ENCODE peak calls at places on chromosome 10, in seven cellular contexts. One of them, this sample, is unnamed.

GRCh38 chr10:129501652-129502436 is 34.8 kb downstream of the MGMT start:
- DNase-seq in transverse colon: no peak
- DNase-seq in heart left ventricle: no peak
- DNase-seq in HCT116: no peak
- DNase-seq in body of pancreas: no peak
- DNase-seq in A549: no peak
- DNase-seq in ovary: no peak
- DNase-seq in this sample: no peak

GRCh38 chr10:45520476-45520875 is 146.5 kb downstream of the ALOX5 start:
- DNase-seq in HCT116: no peak
- DNase-seq in transverse colon: no peak
- DNase-seq in body of pancreas: no peak
- DNase-seq in A549: no peak
- DNase-seq in ovary: no peak
- DNase-seq in heart left ventricle: no peak
- DNase-seq in this sample: no peak

GRCh38 chr10:114687459-114687858 is 29.4 kb upstream of the ABLIM1 start:
- DNase-seq in transverse colon: no peak
- DNase-seq in A549: no peak
- DNase-seq in HCT116: no peak
- DNase-seq in ovary: no peak
- DNase-seq in body of pancreas: no peak
- DNase-seq in heart left ventricle: no peak
- DNase-seq in this sample: no peak

GRCh38 chr10:3782456-3783312 is 2.3 kb downstream of the KLF6 start:
- DNase-seq in HCT116: no peak
- DNase-seq in heart left ventricle: peak
- DNase-seq in body of pancreas: peak
- DNase-seq in ovary: peak
- DNase-seq in transverse colon: peak
- DNase-seq in A549: peak
- DNase-seq in this sample: no peak

GRCh38 chr10:72099054-72099921 is 10.9 kb upstream of the SPOCK2 start:
- DNase-seq in body of pancreas: no peak
- DNase-seq in heart left ventricle: no peak
- DNase-seq in ovary: no peak
- DNase-seq in A549: no peak
- DNase-seq in HCT116: no peak
- DNase-seq in transverse colon: no peak
- DNase-seq in this sample: no peak

GRCh38 chr10:90417056-90417455 is 440.8 kb downstream of the HTR7 start:
- DNase-seq in transverse colon: no peak
- DNase-seq in HCT116: no peak
- DNase-seq in A549: no peak
- DNase-seq in body of pancreas: no peak
- DNase-seq in heart left ventricle: no peak
- DNase-seq in ovary: no peak
- DNase-seq in this sample: no peak

GRCh38 chr10:4663162-4663992 is 162.6 kb upstream of the AKR1E2 start:
- DNase-seq in A549: peak
- DNase-seq in heart left ventricle: peak
- DNase-seq in ovary: peak
- DNase-seq in transverse colon: peak
- DNase-seq in HCT116: peak
- DNase-seq in body of pancreas: peak
- DNase-seq in this sample: peak

GRCh38 chr10:79298403-79299244 is 48.6 kb upstream of the PPIF start:
- DNase-seq in HCT116: peak
- DNase-seq in ovary: peak
- DNase-seq in transverse colon: peak
- DNase-seq in A549: peak
- DNase-seq in heart left ventricle: no peak
- DNase-seq in body of pancreas: no peak
- DNase-seq in this sample: peak

GRCh38 chr10:58753425-58753824 is 240.8 kb downstream of the BICC1 start:
- DNase-seq in heart left ventricle: no peak
- DNase-seq in transverse colon: no peak
- DNase-seq in A549: no peak
- DNase-seq in ovary: no peak
- DNase-seq in body of pancreas: no peak
- DNase-seq in HCT116: no peak
- DNase-seq in this sample: no peak

GRCh38 chr10:79125092-79125491 is 56.3 kb downstream of the ZMIZ1 start:
- DNase-seq in ovary: no peak
- DNase-seq in body of pancreas: no peak
- DNase-seq in transverse colon: no peak
- DNase-seq in HCT116: no peak
- DNase-seq in heart left ventricle: no peak
- DNase-seq in A549: no peak
- DNase-seq in this sample: no peak

GRCh38 chr10:104209575-104210198 is 22.5 kb downstream of the CFAP43 start:
- DNase-seq in HCT116: peak
- DNase-seq in transverse colon: no peak
- DNase-seq in body of pancreas: peak
- DNase-seq in A549: peak
- DNase-seq in heart left ventricle: no peak
- DNase-seq in ovary: peak
- DNase-seq in this sample: peak

GRCh38 chr10:127452568-127452967 is 96.5 kb upstream of the NPS start:
- DNase-seq in transverse colon: no peak
- DNase-seq in heart left ventricle: no peak
- DNase-seq in HCT116: no peak
- DNase-seq in A549: no peak
- DNase-seq in ovary: no peak
- DNase-seq in body of pancreas: no peak
- DNase-seq in this sample: no peak

GRCh38 chr10:63273575-63273974 is 140.4 kb downstream of the NRBF2 start:
- DNase-seq in A549: no peak
- DNase-seq in transverse colon: no peak
- DNase-seq in HCT116: no peak
- DNase-seq in ovary: no peak
- DNase-seq in body of pancreas: no peak
- DNase-seq in heart left ventricle: no peak
- DNase-seq in this sample: no peak

GRCh38 chr10:99682752-99683151 is 23.4 kb downstream of the ENTPD7 start:
- DNase-seq in A549: peak
- DNase-seq in heart left ventricle: no peak
- DNase-seq in transverse colon: no peak
- DNase-seq in HCT116: peak
- DNase-seq in body of pancreas: no peak
- DNase-seq in ovary: no peak
- DNase-seq in this sample: no peak

GRCh38 chr10:61618388-61618961 is 44.3 kb upstream of the CABCOCO1 start:
- DNase-seq in HCT116: no peak
- DNase-seq in A549: no peak
- DNase-seq in heart left ventricle: no peak
- DNase-seq in transverse colon: no peak
- DNase-seq in ovary: no peak
- DNase-seq in body of pancreas: no peak
- DNase-seq in this sample: no peak

GRCh38 chr10:61616611-61617010 is 46.1 kb upstream of the CABCOCO1 start:
- DNase-seq in ovary: no peak
- DNase-seq in HCT116: no peak
- DNase-seq in A549: no peak
- DNase-seq in transverse colon: no peak
- DNase-seq in heart left ventricle: no peak
- DNase-seq in body of pancreas: no peak
- DNase-seq in this sample: no peak

GRCh38 chr10:61620511-61620910 is 42.2 kb upstream of the CABCOCO1 start:
- DNase-seq in heart left ventricle: no peak
- DNase-seq in HCT116: no peak
- DNase-seq in A549: no peak
- DNase-seq in ovary: no peak
- DNase-seq in body of pancreas: no peak
- DNase-seq in transverse colon: no peak
- DNase-seq in this sample: no peak

GRCh38 chr10:61617586-61617985 is 45.1 kb upstream of the CABCOCO1 start:
- DNase-seq in heart left ventricle: no peak
- DNase-seq in A549: no peak
- DNase-seq in transverse colon: no peak
- DNase-seq in HCT116: no peak
- DNase-seq in body of pancreas: no peak
- DNase-seq in ovary: no peak
- DNase-seq in this sample: no peak

DNA sequence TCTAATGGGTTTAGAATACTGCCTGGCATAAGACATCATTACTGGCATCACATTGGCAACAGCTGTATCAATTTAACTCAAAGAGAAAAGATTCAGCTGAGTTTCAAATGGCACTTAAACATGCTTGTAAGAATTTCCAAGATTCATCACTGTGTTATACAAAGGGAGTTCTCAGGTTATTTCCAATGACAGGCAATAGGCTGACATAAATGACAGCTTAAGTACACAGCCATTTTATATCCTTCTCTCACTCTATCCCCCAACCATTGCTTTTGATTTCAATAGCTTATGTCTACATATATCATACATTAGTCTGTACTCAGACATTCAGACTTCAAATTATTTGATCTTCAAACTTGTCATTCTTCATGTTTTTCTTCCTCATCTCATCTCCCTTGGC is 45.5 kb upstream of the CABCOCO1 start:
- DNase-seq in A549: no peak
- DNase-seq in body of pancreas: no peak
- DNase-seq in heart left ventricle: no peak
- DNase-seq in ovary: no peak
- DNase-seq in transverse colon: no peak
- DNase-seq in HCT116: no peak
- DNase-seq in this sample: no peak
- TF ChIP-seq POLR2A in A549: no peak
- TF ChIP-seq POLR2A in body of pancreas: no peak
- TF ChIP-seq POLR2A in heart left ventricle: no peak
- TF ChIP-seq POLR2A in ovary: no peak
- TF ChIP-seq POLR2A in transverse colon: no peak
- TF ChIP-seq POLR2A in HCT116: no peak
- TF ChIP-seq POLR2A in this sample: no peak

DNA sequence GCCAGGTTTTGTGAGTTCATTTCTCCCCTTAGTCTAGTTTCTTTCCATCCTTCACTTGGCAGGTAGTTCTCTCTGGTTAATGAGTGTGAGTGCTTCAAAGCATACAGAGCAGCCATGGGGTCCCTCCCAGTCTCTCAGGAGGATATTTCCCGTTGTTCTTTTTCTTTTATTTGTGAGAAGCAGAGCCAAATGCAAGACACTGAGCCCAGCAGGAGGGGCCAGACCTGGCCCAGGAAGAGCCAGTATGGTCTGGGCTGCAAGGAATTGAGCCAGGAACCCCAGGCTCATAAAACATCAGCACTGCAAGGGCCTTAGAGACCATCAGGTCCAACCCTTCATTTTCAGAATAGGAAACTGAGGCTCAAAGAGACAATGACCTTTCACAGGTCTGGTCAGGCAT is 52.4 kb downstream of the PLCE1 start:
- DNase-seq in body of pancreas: no peak
- DNase-seq in heart left ventricle: no peak
- DNase-seq in ovary: no peak
- DNase-seq in HCT116: no peak
- DNase-seq in A549: no peak
- DNase-seq in transverse colon: no peak
- DNase-seq in this sample: no peak
- TF ChIP-seq POLR2A in body of pancreas: no peak
- TF ChIP-seq POLR2A in heart left ventricle: no peak
- TF ChIP-seq POLR2A in ovary: no peak
- TF ChIP-seq POLR2A in HCT116: no peak
- TF ChIP-seq POLR2A in A549: no peak
- TF ChIP-seq POLR2A in transverse colon: no peak
- TF ChIP-seq POLR2A in this sample: no peak

DNA sequence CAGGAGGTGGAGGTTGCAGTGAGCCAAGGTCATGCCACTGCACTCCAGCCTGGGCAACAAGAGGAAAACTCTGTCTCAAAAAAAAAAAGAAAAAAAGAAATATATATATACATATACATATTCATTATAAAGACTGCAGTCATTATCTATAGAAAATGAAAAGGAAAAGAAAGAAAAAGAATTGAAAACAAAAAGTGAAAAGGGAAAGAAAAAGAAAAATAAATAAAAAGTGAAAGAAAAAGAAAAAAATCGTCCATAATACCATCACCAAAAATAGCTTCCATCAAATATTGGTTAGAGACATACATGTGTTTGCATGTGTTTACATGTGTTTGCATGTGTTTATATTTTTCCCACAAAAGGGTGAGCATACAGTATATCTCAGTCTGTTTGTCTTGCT is 105.5 kb upstream of the PARD3 start:
- DNase-seq in body of pancreas: no peak
- DNase-seq in transverse colon: no peak
- DNase-seq in A549: no peak
- DNase-seq in HCT116: no peak
- DNase-seq in ovary: no peak
- DNase-seq in heart left ventricle: no peak
- DNase-seq in this sample: no peak
- TF ChIP-seq POLR2A in body of pancreas: no peak
- TF ChIP-seq POLR2A in transverse colon: no peak
- TF ChIP-seq POLR2A in A549: no peak
- TF ChIP-seq POLR2A in HCT116: no peak
- TF ChIP-seq POLR2A in ovary: no peak
- TF ChIP-seq POLR2A in heart left ventricle: no peak
- TF ChIP-seq POLR2A in this sample: no peak

GRCh38 chr10:92592761-92593552 is at the start of gene KIF11:
- DNase-seq in transverse colon: peak
- DNase-seq in HCT116: peak
- DNase-seq in body of pancreas: peak
- DNase-seq in A549: peak
- DNase-seq in ovary: peak
- DNase-seq in heart left ventricle: peak
- DNase-seq in this sample: peak

GRCh38 chr10:92593553-92594046 is 670 bp downstream of the KIF11 start:
- DNase-seq in body of pancreas: no peak
- DNase-seq in heart left ventricle: no peak
- DNase-seq in transverse colon: no peak
- DNase-seq in ovary: no peak
- DNase-seq in HCT116: no peak
- DNase-seq in A549: no peak
- DNase-seq in this sample: no peak

GRCh38 chr10:92594194-92594593 is 1.3 kb downstream of the KIF11 start:
- DNase-seq in heart left ventricle: no peak
- DNase-seq in ovary: no peak
- DNase-seq in A549: no peak
- DNase-seq in HCT116: no peak
- DNase-seq in body of pancreas: no peak
- DNase-seq in transverse colon: no peak
- DNase-seq in this sample: no peak

GRCh38 chr10:92590623-92591549 is 2.0 kb upstream of the KIF11 start:
- DNase-seq in body of pancreas: peak
- DNase-seq in ovary: peak
- DNase-seq in transverse colon: peak
- DNase-seq in heart left ventricle: peak
- DNase-seq in HCT116: peak
- DNase-seq in A549: peak
- DNase-seq in this sample: no peak

GRCh38 chr10:92591550-92592140 is 1.3 kb upstream of the KIF11 start:
- DNase-seq in ovary: peak
- DNase-seq in A549: peak
- DNase-seq in transverse colon: peak
- DNase-seq in heart left ventricle: peak
- DNase-seq in body of pancreas: peak
- DNase-seq in HCT116: peak
- DNase-seq in this sample: peak
- TF ChIP-seq POLR2A in ovary: peak
- TF ChIP-seq POLR2A in A549: peak
- TF ChIP-seq POLR2A in transverse colon: peak
- TF ChIP-seq POLR2A in heart left ventricle: peak
- TF ChIP-seq POLR2A in body of pancreas: peak
- TF ChIP-seq POLR2A in HCT116: peak
- TF ChIP-seq POLR2A in this sample: peak

This sample was measured in H54.